ENCODE peak calls at places on chromosomes 7 and 10, in eight cellular contexts. H is effector memory CD8-positive, alpha-beta T cell; Q is tibial artery; R is activated CD4-positive, alpha-beta T cell treated with anti-CD3 and anti-CD28 coated beads, Interleukin-2, amount 50 U/mL, for 1 hour; N is non-pigmented ciliary epithelial cell; I is NCI-H748 treated with DMSO at 0.1 percent for 48 hours; A is HCEC 1CT; U is GM12891. C is an unnamed sample.
A peak's percentile ranks its signal among the peaks of the same experiment; 100 is the strongest.

GRCh38 chr10:79385804-79386531 is 38.7 kb downstream of the PPIF start:
- DNase-seq in I (no peak), R (no peak), U (no peak), Q (peak; percentile 66), H (no peak), A (no peak), N (no peak), C (peak; percentile 53)

GRCh38 chr10:88230251-88230650 is 352.9 kb downstream of the RNLS start:
- DNase-seq in U (no peak), A (no peak), N (no peak), H (no peak), Q (no peak), I (no peak), R (no peak), C (no peak)

GRCh38 chr7:159096736-159097581 is 47.7 kb downstream of the VIPR2 start:
- DNase-seq in I (no peak), U (no peak), H (no peak), Q (peak; percentile 93), A (no peak), N (no peak), R (no peak), C (peak; percentile 40)

GRCh38 chr7:122886357-122887081 is at the start of gene CADPS2:
- DNase-seq in U (peak; percentile 53), H (no peak), R (no peak), N (peak; percentile 53), Q (peak; percentile 91), I (peak; percentile 92), A (peak; percentile 33), C (peak; percentile 85)

GRCh38 chr7:154953006-154953684 is 49.8 kb downstream of the PAXIP1 start:
- DNase-seq in N (no peak), H (peak; percentile 56), R (peak; percentile 76), Q (no peak), U (no peak), A (peak; percentile 47), I (peak; percentile 7), C (peak; percentile 72)

GRCh38 chr10:63595072-63595471 is 73.9 kb downstream of the REEP3 start:
- DNase-seq in U (no peak), I (no peak), A (no peak), Q (no peak), R (no peak), H (no peak), N (no peak), C (no peak)

GRCh38 chr10:115988380-115988779 is 284.6 kb downstream of the GFRA1 start:
- DNase-seq in I (no peak), Q (no peak), A (no peak), H (no peak), N (no peak), R (no peak), U (no peak), C (no peak)

GRCh38 chr10:95261926-95262325 is 28.9 kb downstream of the PDLIM1 start:
- DNase-seq in U (no peak), A (no peak), H (no peak), I (no peak), Q (no peak), N (no peak), R (no peak), C (no peak)

GRCh38 chr7:116162992-116163391 is 47.3 kb upstream of the TES start:
- DNase-seq in I (no peak), U (no peak), A (peak; percentile 15), R (no peak), Q (no peak), N (no peak), H (no peak), C (no peak)

GRCh38 chr10:96402417-96403305 is 43.9 kb upstream of the OPALIN start:
- DNase-seq in H (no peak), U (no peak), N (no peak), A (no peak), R (no peak), Q (peak; percentile 45), I (no peak), C (no peak)

GRCh38 chr7:143909863-143910262 is 7.9 kb upstream of the TCAF1 start:
- DNase-seq in I (no peak), R (no peak), A (no peak), Q (no peak), N (no peak), U (no peak), H (no peak), C (no peak)

GRCh38 chr10:30386801-30387588 is 37.9 kb upstream of the MTPAP start:
- DNase-seq in N (no peak), U (no peak), I (no peak), R (no peak), Q (no peak), H (no peak), A (peak; percentile 13), C (no peak)

GRCh38 chr10:90915141-90916075 is 5.5 kb downstream of the ANKRD1 start:
- DNase-seq in N (no peak), Q (no peak), R (no peak), U (no peak), A (no peak), I (no peak), H (no peak), C (no peak)

GRCh38 chr7:52325237-52325636 is 710.2 kb upstream of the POM121L12 start:
- DNase-seq in A (no peak), N (no peak), Q (no peak), H (no peak), I (no peak), R (no peak), U (no peak), C (no peak)

GRCh38 chr7:111380945-111381344 is 181.3 kb downstream of the IMMP2L start:
- DNase-seq in I (no peak), U (no peak), N (no peak), H (no peak), A (no peak), Q (no peak), R (no peak), C (no peak)

GRCh38 chr7:8035647-8036518 is 67.3 kb downstream of the GLCCI1 start:
- DNase-seq in R (no peak), A (peak; percentile 62), Q (no peak), I (peak; percentile 5), U (no peak), H (peak; percentile 16), N (no peak), C (no peak)

GRCh38 chr10:93452143-93452542 is 30.0 kb downstream of the MYOF start:
- DNase-seq in H (no peak), U (no peak), A (no peak), R (no peak), N (no peak), Q (no peak), I (no peak), C (no peak)

GRCh38 chr7:151381333-151382078 is 28.3 kb downstream of the WDR86 start:
- DNase-seq in A (no peak), H (peak; percentile 39), N (no peak), R (peak; percentile 68), Q (no peak), U (peak; percentile 73), I (no peak), C (peak; percentile 60)

GRCh38 chr7:130942211-130942964 is 208.4 kb upstream of the KLF14 start:
- DNase-seq in Q (no peak), I (no peak), A (no peak), N (no peak), R (no peak), H (peak; percentile 48), U (no peak), C (no peak)

GRCh38 chr10:101358706-101359300 is 4.8 kb downstream of the BTRC start:
- DNase-seq in I (no peak), A (peak; percentile 83), R (no peak), N (no peak), U (no peak), Q (no peak), H (no peak), C (no peak)

GRCh38 chr7:92723978-92724377 is 112.4 kb downstream of the CDK6 start:
- DNase-seq in A (no peak), I (no peak), R (no peak), Q (no peak), H (no peak), U (no peak), N (no peak), C (no peak)